ENCODE peak calls at places on chromosomes 3 and 15, in eight cellular contexts. J, S, I, Z, G, K, O and Q are unnamed samples.

GRCh38 chr15:90033006-90033405 is 31.9 kb downstream of the ZNF710 start:
- DNase-seq in G (no peak), Z (no peak), I (no peak), K (peak; percentile 39), O (peak; percentile 6), J (no peak), S (no peak), Q (peak; percentile 24)

GRCh38 chr3:149970716-149971402 is at the start of gene PFN2:
- DNase-seq in Z (peak; percentile 90), J (peak; percentile 64), S (no peak), O (peak; percentile 70), G (no peak), K (peak; percentile 76), I (peak; percentile 72), Q (peak; percentile 73)

GRCh38 chr3:12963869-12964712 is 109.1 kb downstream of the IQSEC1 start:
- DNase-seq in O (no peak), Z (peak; percentile 58), G (no peak), I (no peak), K (no peak), J (no peak), S (no peak), Q (no peak)

GRCh38 chr15:75200765-75201608 is 695 bp upstream of the C15orf39 start:
- DNase-seq in I (no peak), Z (no peak), S (no peak), G (no peak), O (peak; percentile 86), J (peak; percentile 73), K (peak; percentile 89), Q (peak; percentile 97)

GRCh38 chr15:92391640-92392039 is 2.0 kb upstream of the ST8SIA2 start:
- DNase-seq in Z (no peak), S (no peak), K (no peak), I (peak; percentile 28), O (no peak), G (no peak), J (no peak), Q (no peak)

GRCh38 chr15:39506146-39506545 is 74.7 kb upstream of the THBS1 start:
- DNase-seq in K (no peak), I (peak; percentile 91), J (no peak), S (no peak), Z (no peak), G (no peak), O (no peak), Q (no peak)

GRCh38 chr15:63601727-63602185 is 4.6 kb downstream of the FBXL22 start:
- DNase-seq in S (no peak), K (peak; percentile 77), J (no peak), I (no peak), G (no peak), Z (no peak), O (peak; percentile 73), Q (no peak)

GRCh38 chr3:4888913-4889846 is 90.1 kb upstream of the BHLHE40 start:
- DNase-seq in Z (no peak), K (no peak), G (no peak), J (no peak), O (no peak), I (peak; percentile 30), S (no peak), Q (no peak)

GRCh38 chr3:30034246-30034991 is 572.0 kb upstream of the TGFBR2 start:
- DNase-seq in G (no peak), S (no peak), O (no peak), K (no peak), I (no peak), J (no peak), Z (no peak), Q (no peak)

GRCh38 chr15:100348578-100348977 is 6.8 kb upstream of the ADAMTS17 start:
- DNase-seq in I (no peak), O (no peak), G (no peak), S (no peak), Z (no peak), K (no peak), J (no peak), Q (no peak)

GRCh38 chr15:24856397-24857093 is 98.2 kb upstream of the SNRPN start:
- DNase-seq in G (no peak), K (no peak), J (no peak), S (no peak), Z (no peak), O (peak; percentile 8), I (peak; percentile 49), Q (no peak)

GRCh38 chr3:100525753-100526612 is 33.6 kb downstream of the TMEM45A start:
- DNase-seq in G (no peak), K (no peak), Z (no peak), O (no peak), I (peak; percentile 98), J (no peak), S (no peak), Q (no peak)

GRCh38 chr3:170606675-170607074 is 20.8 kb upstream of the SLC7A14 start:
- DNase-seq in Z (no peak), I (no peak), J (no peak), S (no peak), G (no peak), O (no peak), K (no peak), Q (no peak)

GRCh38 chr3:129346690-129347440 is 68.2 kb downstream of the HMCES start:
- DNase-seq in O (no peak), I (no peak), J (no peak), S (no peak), Z (no peak), G (no peak), K (no peak), Q (no peak)

GRCh38 chr15:73876779-73877178 is 3.4 kb downstream of the TBC1D21 start:
- DNase-seq in O (no peak), Z (no peak), I (no peak), J (peak; percentile 7), K (peak; percentile 15), S (no peak), G (no peak), Q (no peak)

GRCh38 chr3:142445816-142446254 is 2.0 kb downstream of the XRN1 start:
- DNase-seq in J (no peak), I (peak; percentile 30), K (peak; percentile 56), G (no peak), O (peak; percentile 31), Z (no peak), S (no peak), Q (no peak)

GRCh38 chr3:197339841-197340520 is 41.6 kb upstream of the DLG1 start:
- DNase-seq in Z (no peak), I (peak; percentile 29), K (peak; percentile 46), S (no peak), G (no peak), J (no peak), O (peak; percentile 16), Q (no peak)

DNA sequence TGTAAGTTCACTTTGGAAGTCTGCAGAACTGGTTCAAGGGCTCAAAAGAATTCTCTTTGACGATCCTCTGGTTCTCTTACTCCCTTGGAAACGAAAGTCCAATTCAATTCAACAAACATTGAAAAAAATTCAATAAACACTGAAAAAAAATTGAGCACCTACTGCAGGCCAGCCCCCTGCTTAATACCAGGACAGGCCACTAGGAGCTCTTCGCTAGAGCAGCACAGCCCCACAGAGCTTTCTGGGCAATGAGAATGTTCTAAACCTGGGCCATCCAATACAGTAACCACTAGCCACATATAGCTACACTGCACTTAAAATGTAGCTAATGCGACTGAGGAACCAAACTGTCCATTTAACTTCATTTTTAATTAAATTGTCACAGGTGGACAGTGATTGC is 50.4 kb upstream of the DCLK3 start:
- DNase-seq in S (no peak), J (no peak), K (no peak), O (no peak), Z (no peak), G (no peak), I (no peak), Q (no peak)
- TF ChIP-seq CTCF in S (peak; percentile 26), J (no peak), K (no peak), O (no peak), Z (no peak), G (no peak), I (peak; percentile 18), Q (no peak)

GRCh38 chr15:81296218-81296617 is 27.7 kb downstream of the STARD5 start:
- DNase-seq in J (no peak), S (no peak), Z (no peak), G (no peak), O (peak; percentile 7), I (no peak), K (peak; percentile 42), Q (no peak)

GRCh38 chr15:81297580-81298575 is 26.1 kb downstream of the STARD5 start:
- DNase-seq in G (no peak), J (no peak), Z (no peak), O (peak; percentile 6), S (no peak), K (peak; percentile 46), I (no peak), Q (peak; percentile 38)

GRCh38 chr15:81296673-81297072 is 27.3 kb downstream of the STARD5 start:
- DNase-seq in Z (peak; percentile 62), S (no peak), J (peak; percentile 61), G (no peak), I (no peak), K (peak; percentile 94), O (peak; percentile 78), Q (no peak)

GRCh38 chr15:81298606-81299005 is 25.3 kb downstream of the STARD5 start:
- DNase-seq in Z (no peak), O (no peak), I (no peak), J (no peak), K (peak; percentile 48), G (no peak), S (no peak), Q (peak; percentile 34)

DNA sequence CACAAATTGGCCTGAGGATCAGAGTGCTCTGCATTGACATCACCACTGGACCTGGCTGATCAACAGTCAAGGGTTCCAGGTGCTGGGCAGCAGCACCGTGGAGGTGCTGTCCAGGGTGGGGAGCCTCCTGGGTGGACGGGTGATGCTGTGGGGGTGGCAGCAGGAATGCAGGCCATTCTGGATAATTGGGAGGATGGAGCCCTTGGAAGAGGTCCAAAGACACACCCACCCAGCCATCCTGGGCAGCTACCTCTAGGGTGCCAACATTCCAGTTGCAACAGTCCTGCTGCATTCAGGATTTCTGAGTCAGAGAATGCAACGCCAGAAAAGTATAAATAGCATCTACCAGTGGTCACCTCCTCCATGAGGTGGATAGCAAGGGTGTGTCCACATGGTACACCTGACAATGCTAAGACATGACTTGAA is 26.8 kb downstream of the STARD5 start:
- DNase-seq in O (peak; percentile 8), J (no peak), Z (no peak), G (no peak), K (no peak), S (no peak), I (peak; percentile 59), Q (peak; percentile 93)
- H3K4me1 ChIP-seq in O (peaks cover 5% of the 10 kb centered on the region), J (peaks cover 5% of the 10 kb centered on the region), Z (no peaks in the 10 kb centered on the region), G (peaks cover 23% of the 10 kb centered on the region), K (no peaks in the 10 kb centered on the region), S (no peaks in the 10 kb centered on the region), I (peaks cover 5% of the 10 kb centered on the region), Q (peaks cover 21% of the 10 kb centered on the region)

GRCh38 chr3:104347281-104347680 is 1019.4 kb upstream of the ALCAM start:
- DNase-seq in J (no peak), G (no peak), O (no peak), Z (no peak), K (no peak), S (no peak), I (no peak), Q (no peak)
- H3K27ac ChIP-seq in J (no peak overlapping the region), G (no peak overlapping the region), O (no peak overlapping the region), Z (no peak overlapping the region), K (no peak overlapping the region), S (no peak overlapping the region), I (no peak overlapping the region), Q (no peak overlapping the region)

DNA sequence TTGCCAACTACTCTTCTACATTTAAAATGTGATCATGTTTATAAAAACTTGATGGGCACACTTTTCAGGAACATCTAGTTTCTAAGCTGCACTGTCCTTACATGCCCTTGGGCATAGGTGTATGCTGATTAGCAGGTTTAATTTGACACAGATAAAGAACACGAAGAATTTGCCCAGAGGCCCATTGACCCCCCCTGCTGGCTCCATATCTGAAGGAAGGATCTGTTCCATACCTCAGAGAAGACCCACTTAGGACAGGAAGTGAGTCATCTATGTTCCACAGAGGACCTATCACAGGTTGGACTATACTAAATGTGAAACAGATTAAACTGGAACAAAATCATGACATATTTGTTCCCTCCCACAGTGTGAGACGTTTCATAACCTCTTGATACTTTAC is 92.8 kb upstream of the LPP start:
- DNase-seq in O (peak; percentile 40), S (no peak), G (no peak), K (peak; percentile 86), I (peak; percentile 72), Z (no peak), J (no peak), Q (no peak)
- TF ChIP-seq CTCF in O (no peak), S (peak; percentile 23), G (no peak), K (peak; percentile 33), I (peak; percentile 2), Z (no peak), J (no peak), Q (peak; percentile 40)